ENCODE peak calls at places on chromosomes 12 and 14, in ten cellular contexts. F is CD4-positive, alpha-beta T cell; C is EL; T is NCI-H1105; R is aorta; Q is HS-5; M is right lobe of liver; I is HT1080; S is GDM1; W is SW480. H is an unnamed sample.

GRCh38 chr12:124543591-124544310 is 23.7 kb downstream of the NCOR2 start:
- DNase-seq in R (no peak), S (no peak), Q (no peak), C (no peak), M (no peak), I (no peak), W (no peak), F (no peak), T (peak; percentile 66), H (no peak)

GRCh38 chr12:22230280-22230794 is 104.2 kb downstream of the ST8SIA1 start:
- DNase-seq in I (peak; percentile 55), T (no peak), R (no peak), F (no peak), C (no peak), S (no peak), Q (no peak), M (no peak), W (no peak), H (no peak)

GRCh38 chr12:8849785-8850184 is 27.4 kb downstream of the A2ML1 start:
- DNase-seq in S (peak; percentile 27), T (no peak), C (no peak), Q (no peak), R (no peak), M (no peak), F (no peak), I (no peak), W (no peak), H (no peak)

GRCh38 chr12:53499261-53500118 is at the start of gene MAP3K12:
- DNase-seq in C (peak; percentile 75), T (no peak), R (peak; percentile 89), F (peak; percentile 30), S (peak; percentile 32), W (no peak), M (peak; percentile 29), I (peak; percentile 63), Q (no peak), H (peak; percentile 57)

GRCh38 chr12:113932411-113933196 is 33.5 kb downstream of the RBM19 start:
- DNase-seq in W (no peak), Q (no peak), C (no peak), M (peak; percentile 92), S (no peak), F (no peak), R (no peak), T (no peak), I (no peak), H (peak; percentile 55)

GRCh38 chr12:64452559-64453329 is 824 bp downstream of the TBK1 start:
- DNase-seq in F (no peak), C (peak; percentile 77), W (peak; percentile 68), M (no peak), R (no peak), S (peak; percentile 26), T (peak; percentile 7), Q (peak; percentile 78), I (peak; percentile 71), H (no peak)

GRCh38 chr14:94322648-94323570 is at the start of gene SERPINA6:
- DNase-seq in S (no peak), Q (no peak), T (no peak), M (peak; percentile 85), F (no peak), C (peak; percentile 29), W (no peak), R (peak; percentile 61), I (peak; percentile 73), H (no peak)

GRCh38 chr12:49956663-49957569 is 4.8 kb upstream of the AQP5 start:
- DNase-seq in C (no peak), T (no peak), W (no peak), F (no peak), I (no peak), Q (no peak), S (no peak), R (peak; percentile 51), M (peak; percentile 20), H (no peak)

GRCh38 chr12:104825408-104825807 is 132.7 kb downstream of the SLC41A2 start:
- DNase-seq in C (peak; percentile 27), F (no peak), R (no peak), S (no peak), T (no peak), Q (no peak), I (peak; percentile 25), W (no peak), M (no peak), H (no peak)

GRCh38 chr12:3182426-3182825 is 105.2 kb downstream of the TSPAN9 start:
- DNase-seq in Q (no peak), R (no peak), F (no peak), W (no peak), T (no peak), S (no peak), C (no peak), M (peak; percentile 22), I (no peak), H (no peak)